ENCODE peak calls at places on chromosomes 13 and 19, in five cellular contexts. One of them, this sample, is unnamed.

GRCh38 chr13:41216160-41216559 is 21.8 kb upstream of the KBTBD7 start:
- DNase-seq in stomach: no peak
- DNase-seq in uterus: no peak
- DNase-seq in cardiac muscle cell: peak
- DNase-seq in heart left ventricle: no peak
- DNase-seq in this sample: no peak

GRCh38 chr13:59510377-59510776 is 653.4 kb downstream of the DIAPH3 start:
- DNase-seq in stomach: no peak
- DNase-seq in uterus: no peak
- DNase-seq in heart left ventricle: no peak
- DNase-seq in cardiac muscle cell: no peak
- DNase-seq in this sample: no peak

GRCh38 chr13:19150226-19150625 is 31.4 kb downstream of the TUBA3C start:
- DNase-seq in uterus: no peak
- DNase-seq in cardiac muscle cell: no peak
- DNase-seq in heart left ventricle: no peak
- DNase-seq in stomach: no peak
- DNase-seq in this sample: no peak

GRCh38 chr13:47250141-47250540 is 353.3 kb upstream of the HTR2A start:
- DNase-seq in heart left ventricle: no peak
- DNase-seq in cardiac muscle cell: peak
- DNase-seq in stomach: no peak
- DNase-seq in uterus: peak
- DNase-seq in this sample: no peak

GRCh38 chr19:49856574-49857021 is 5.6 kb downstream of the PTOV1 start:
- DNase-seq in uterus: no peak
- DNase-seq in stomach: no peak
- DNase-seq in cardiac muscle cell: no peak
- DNase-seq in heart left ventricle: no peak
- DNase-seq in this sample: no peak

GRCh38 chr13:89343165-89343564 is 1672.0 kb downstream of the SLITRK5 start:
- DNase-seq in stomach: no peak
- DNase-seq in cardiac muscle cell: no peak
- DNase-seq in heart left ventricle: no peak
- DNase-seq in uterus: no peak
- DNase-seq in this sample: no peak

GRCh38 chr19:10262771-10263170 is 8.1 kb upstream of the ICAM1 start:
- DNase-seq in stomach: no peak
- DNase-seq in heart left ventricle: no peak
- DNase-seq in uterus: no peak
- DNase-seq in cardiac muscle cell: peak
- DNase-seq in this sample: no peak

GRCh38 chr13:32212420-32212819 is 102.7 kb downstream of the ZAR1L start:
- DNase-seq in cardiac muscle cell: peak
- DNase-seq in stomach: no peak
- DNase-seq in uterus: no peak
- DNase-seq in heart left ventricle: no peak
- DNase-seq in this sample: no peak

GRCh38 chr19:33192010-33192409 is 2.1 kb upstream of the LRP3 start:
- DNase-seq in uterus: no peak
- DNase-seq in stomach: no peak
- DNase-seq in cardiac muscle cell: no peak
- DNase-seq in heart left ventricle: no peak
- DNase-seq in this sample: peak

GRCh38 chr13:72760189-72760588 is 21.5 kb downstream of the DIS3 start:
- DNase-seq in heart left ventricle: no peak
- DNase-seq in cardiac muscle cell: no peak
- DNase-seq in stomach: no peak
- DNase-seq in uterus: no peak
- DNase-seq in this sample: no peak

GRCh38 chr19:1466018-1466460 is 13.0 kb downstream of the C19orf25 start:
- DNase-seq in heart left ventricle: peak
- DNase-seq in uterus: no peak
- DNase-seq in stomach: no peak
- DNase-seq in cardiac muscle cell: no peak
- DNase-seq in this sample: no peak
- TF ChIP-seq CTCF in heart left ventricle: no peak
- TF ChIP-seq CTCF in uterus: no peak
- TF ChIP-seq CTCF in stomach: no peak
- TF ChIP-seq CTCF in cardiac muscle cell: no peak
- TF ChIP-seq CTCF in this sample: no peak

GRCh38 chr13:100394005-100394695 is 194.4 kb downstream of the GGACT start:
- DNase-seq in heart left ventricle: no peak
- DNase-seq in stomach: no peak
- DNase-seq in uterus: no peak
- DNase-seq in cardiac muscle cell: peak
- DNase-seq in this sample: no peak
- H3K4me3 ChIP-seq in heart left ventricle: no peak
- H3K4me3 ChIP-seq in stomach: no peak
- H3K4me3 ChIP-seq in uterus: no peak
- H3K4me3 ChIP-seq in cardiac muscle cell: no peak
- H3K4me3 ChIP-seq in this sample: no peak

GRCh38 chr19:977058-977464 is 7.1 kb upstream of the WDR18 start:
- DNase-seq in heart left ventricle: no peak
- DNase-seq in cardiac muscle cell: no peak
- DNase-seq in stomach: no peak
- DNase-seq in uterus: no peak
- DNase-seq in this sample: no peak

GRCh38 chr19:982567-983170 is 1.5 kb upstream of the WDR18 start:
- DNase-seq in uterus: peak
- DNase-seq in heart left ventricle: peak
- DNase-seq in stomach: peak
- DNase-seq in cardiac muscle cell: peak
- DNase-seq in this sample: peak

GRCh38 chr19:976476-976875 is 7.7 kb upstream of the WDR18 start:
- DNase-seq in heart left ventricle: no peak
- DNase-seq in uterus: no peak
- DNase-seq in stomach: no peak
- DNase-seq in cardiac muscle cell: no peak
- DNase-seq in this sample: no peak

GRCh38 chr19:980133-980998 is 3.8 kb upstream of the WDR18 start:
- DNase-seq in heart left ventricle: no peak
- DNase-seq in stomach: no peak
- DNase-seq in uterus: no peak
- DNase-seq in cardiac muscle cell: peak
- DNase-seq in this sample: peak

GRCh38 chr19:979318-979741 is 4.8 kb upstream of the WDR18 start:
- DNase-seq in heart left ventricle: no peak
- DNase-seq in stomach: no peak
- DNase-seq in cardiac muscle cell: no peak
- DNase-seq in uterus: no peak
- DNase-seq in this sample: peak
- TF ChIP-seq CTCF in heart left ventricle: no peak
- TF ChIP-seq CTCF in stomach: no peak
- TF ChIP-seq CTCF in cardiac muscle cell: no peak
- TF ChIP-seq CTCF in uterus: no peak
- TF ChIP-seq CTCF in this sample: no peak

DNA sequence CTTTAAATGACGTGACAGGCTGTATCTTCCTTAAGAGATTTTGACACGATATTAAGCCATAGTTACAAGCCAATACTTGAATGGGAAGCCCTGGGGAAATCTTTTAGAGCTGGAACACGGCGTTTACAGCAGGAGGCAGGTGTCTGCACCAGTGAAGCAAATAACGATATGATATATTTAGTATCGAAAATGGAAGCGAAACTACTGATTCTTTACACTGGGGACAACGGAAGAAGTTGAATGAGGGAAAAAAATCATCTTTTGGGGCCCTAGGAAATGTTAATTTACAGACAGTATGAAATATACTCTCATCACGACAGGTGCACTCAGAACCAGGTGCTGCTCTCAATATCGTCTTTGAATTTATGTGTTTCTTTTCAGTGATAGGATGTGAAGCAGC is 793.9 kb upstream of the PCDH20 start:
- DNase-seq in heart left ventricle: no peak
- DNase-seq in cardiac muscle cell: no peak
- DNase-seq in uterus: no peak
- DNase-seq in stomach: no peak
- DNase-seq in this sample: no peak
- H3K4me3 ChIP-seq in heart left ventricle: no peak
- H3K4me3 ChIP-seq in cardiac muscle cell: no peak
- H3K4me3 ChIP-seq in uterus: no peak
- H3K4me3 ChIP-seq in stomach: no peak
- H3K4me3 ChIP-seq in this sample: no peak

DNA sequence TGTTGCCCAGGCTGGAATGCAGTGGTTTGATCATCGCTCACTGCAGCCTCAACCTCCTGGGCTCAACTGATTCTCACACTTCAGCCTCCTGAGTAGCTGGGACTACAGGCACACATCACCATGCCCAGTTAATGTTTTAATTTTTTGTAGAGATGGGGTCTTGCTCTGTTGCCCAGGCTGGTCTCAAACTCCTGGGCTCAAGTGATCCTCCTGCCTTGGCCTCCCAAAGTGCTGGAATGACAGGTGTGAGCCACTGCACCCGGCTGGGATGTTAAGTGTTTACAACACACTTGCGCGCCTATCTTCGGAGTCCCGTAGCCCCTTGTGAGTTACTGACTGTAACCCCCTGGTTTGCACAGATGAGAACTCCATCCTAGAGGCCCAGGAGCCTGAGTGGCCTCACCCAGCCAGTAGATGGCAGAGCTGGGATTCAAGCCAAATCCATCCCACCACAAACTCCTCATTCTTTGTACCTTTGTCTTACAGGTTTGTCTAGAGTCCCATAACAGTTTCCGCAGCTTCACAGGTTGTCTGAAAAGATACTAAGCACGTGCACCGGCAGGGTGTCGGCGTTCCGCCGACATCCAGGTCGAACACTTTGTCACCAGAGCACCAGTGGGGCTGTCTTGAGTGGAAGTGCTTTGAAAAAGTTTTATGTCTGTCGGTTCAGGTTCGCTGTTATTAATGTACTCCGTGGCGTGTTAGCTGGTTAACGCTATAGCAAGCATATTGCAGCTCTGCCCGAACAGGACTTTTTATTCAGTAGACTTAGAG is 14.7 kb downstream of the MAG start:
- DNase-seq in heart left ventricle: no peak
- DNase-seq in cardiac muscle cell: no peak
- DNase-seq in uterus: no peak
- DNase-seq in stomach: no peak
- DNase-seq in this sample: no peak
- TF ChIP-seq CTCF in heart left ventricle: no peak
- TF ChIP-seq CTCF in cardiac muscle cell: peak
- TF ChIP-seq CTCF in uterus: no peak
- TF ChIP-seq CTCF in stomach: no peak
- TF ChIP-seq CTCF in this sample: no peak

GRCh38 chr19:1422360-1422759 is 15.0 kb downstream of the DAZAP1 start:
- DNase-seq in stomach: no peak
- DNase-seq in cardiac muscle cell: no peak
- DNase-seq in uterus: no peak
- DNase-seq in heart left ventricle: no peak
- DNase-seq in this sample: no peak

GRCh38 chr19:1418951-1419735 is 11.8 kb downstream of the DAZAP1 start:
- DNase-seq in stomach: no peak
- DNase-seq in cardiac muscle cell: no peak
- DNase-seq in uterus: no peak
- DNase-seq in heart left ventricle: peak
- DNase-seq in this sample: no peak

GRCh38 chr19:1421218-1421957 is 14.0 kb downstream of the DAZAP1 start:
- DNase-seq in cardiac muscle cell: no peak
- DNase-seq in heart left ventricle: no peak
- DNase-seq in uterus: no peak
- DNase-seq in stomach: no peak
- DNase-seq in this sample: no peak

GRCh38 chr19:1421958-1422305 is 14.5 kb downstream of the DAZAP1 start:
- DNase-seq in heart left ventricle: no peak
- DNase-seq in uterus: no peak
- DNase-seq in cardiac muscle cell: no peak
- DNase-seq in stomach: no peak
- DNase-seq in this sample: no peak

DNA sequence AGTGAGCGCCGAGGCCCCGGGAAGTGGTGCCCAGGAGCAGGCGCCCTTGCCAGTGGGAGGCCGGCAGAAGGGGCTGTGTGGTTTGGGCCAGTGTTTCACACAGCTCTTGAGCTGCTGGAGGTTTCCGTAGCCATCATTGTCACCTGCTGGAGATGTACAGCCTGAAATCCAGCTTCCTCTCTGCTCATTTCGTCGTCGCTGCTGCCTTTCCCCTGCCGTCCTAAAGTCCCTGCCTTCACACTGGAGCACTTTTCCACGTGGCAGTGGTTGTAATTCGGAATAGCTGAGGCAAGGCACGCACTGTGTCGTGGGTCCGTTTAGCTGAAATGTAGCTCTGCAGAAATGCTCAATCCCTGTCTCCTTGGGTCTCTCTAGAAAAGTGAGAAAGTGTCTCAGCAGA is 13.2 kb downstream of the DAZAP1 start:
- DNase-seq in uterus: no peak
- DNase-seq in cardiac muscle cell: no peak
- DNase-seq in heart left ventricle: no peak
- DNase-seq in stomach: no peak
- DNase-seq in this sample: no peak
- H3K4me3 ChIP-seq in uterus: no peak
- H3K4me3 ChIP-seq in cardiac muscle cell: no peak
- H3K4me3 ChIP-seq in heart left ventricle: no peak
- H3K4me3 ChIP-seq in stomach: no peak
- H3K4me3 ChIP-seq in this sample: no peak

DNA sequence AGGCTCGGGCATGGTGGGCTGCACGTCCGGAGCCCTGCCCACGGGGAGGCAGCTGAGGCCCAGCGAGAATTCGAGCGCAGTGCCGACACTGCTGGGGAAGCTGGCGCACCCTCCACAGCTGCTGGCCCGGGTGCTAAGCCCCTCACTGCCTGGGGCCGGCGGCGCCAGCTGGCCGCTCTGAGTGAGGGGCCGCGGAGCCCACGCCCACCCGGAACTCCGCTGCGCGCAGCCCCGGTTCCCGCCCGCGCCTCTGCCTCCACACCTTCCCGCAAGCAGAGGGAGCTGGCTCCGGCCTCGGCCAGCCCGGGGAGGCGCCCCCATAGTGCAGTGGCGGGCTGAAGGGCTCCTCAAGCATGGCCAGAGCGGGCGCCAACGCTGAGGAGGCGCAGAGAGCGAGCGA is 2080.4 kb downstream of the PCDH9 start:
- DNase-seq in heart left ventricle: no peak
- DNase-seq in cardiac muscle cell: no peak
- DNase-seq in uterus: no peak
- DNase-seq in stomach: no peak
- DNase-seq in this sample: no peak
- TF ChIP-seq CTCF in heart left ventricle: no peak
- TF ChIP-seq CTCF in cardiac muscle cell: no peak
- TF ChIP-seq CTCF in uterus: no peak
- TF ChIP-seq CTCF in stomach: no peak
- TF ChIP-seq CTCF in this sample: no peak